ENCODE peak calls at places on chromosome 20, in ten cellular contexts. H, K, C, L, U, R, D, V, X and G are unnamed samples.

GRCh38 chr20:46117704-46118467 is at the start of gene CD40:
- DNase-seq in V (peak), K (peak), H (peak), U (peak), D (peak), L (peak), C (peak), X (peak), R (peak), G (no peak)

GRCh38 chr20:5191829-5192569 is 65.2 kb downstream of the CDS2 start:
- DNase-seq in H (peak), V (peak), C (peak), X (no peak), L (no peak), U (peak), K (peak), D (no peak), R (no peak), G (peak)

GRCh38 chr20:605237-605636 is 4.9 kb downstream of the TCF15 start:
- DNase-seq in H (no peak), K (no peak), L (no peak), X (no peak), V (no peak), C (no peak), R (no peak), D (no peak), U (no peak), G (no peak)

GRCh38 chr20:64103871-64104666 is 3.3 kb downstream of the NPBWR2 start:
- DNase-seq in K (no peak), U (no peak), C (no peak), D (peak), V (no peak), L (no peak), R (peak), X (peak), H (no peak), G (no peak)

GRCh38 chr20:35578469-35578868 is 36.6 kb downstream of the ERGIC3 start:
- DNase-seq in H (no peak), C (no peak), X (no peak), L (no peak), R (no peak), U (peak), V (no peak), K (no peak), D (no peak), G (no peak)

GRCh38 chr20:63064310-63064709 is 57.5 kb upstream of the BHLHE23 start:
- DNase-seq in X (peak), C (no peak), R (peak), L (no peak), D (no peak), K (no peak), U (no peak), V (no peak), H (no peak), G (no peak)

GRCh38 chr20:63655249-63655648 is 2.0 kb upstream of the STMN3 start:
- DNase-seq in C (no peak), U (no peak), X (no peak), K (no peak), V (no peak), L (no peak), D (no peak), R (no peak), H (no peak), G (no peak)

GRCh38 chr20:16397053-16397452 is 176.2 kb downstream of the KIF16B start:
- DNase-seq in K (peak), U (peak), V (no peak), H (no peak), D (peak), X (peak), R (no peak), L (peak), C (peak), G (no peak)

GRCh38 chr20:34615477-34615876 is 57.0 kb downstream of the MAP1LC3A start:
- DNase-seq in C (no peak), U (peak), D (no peak), X (no peak), H (no peak), V (no peak), R (peak), K (no peak), L (no peak), G (no peak)

GRCh38 chr20:9206486-9206885 is 137.6 kb downstream of the PLCB4 start:
- DNase-seq in D (no peak), R (no peak), C (no peak), X (no peak), L (no peak), V (no peak), H (no peak), K (no peak), U (no peak), G (no peak)

GRCh38 chr20:48242623-48243022 is 457.3 kb upstream of the SULF2 start:
- DNase-seq in H (no peak), V (no peak), R (no peak), U (no peak), X (peak), L (no peak), D (no peak), K (no peak), C (no peak), G (no peak)

GRCh38 chr20:63610581-63611435 is 16.1 kb downstream of the GMEB2 start:
- DNase-seq in V (no peak), D (no peak), X (no peak), C (no peak), H (no peak), L (no peak), K (no peak), U (no peak), R (no peak), G (no peak)

GRCh38 chr20:15220009-15220656 is 882.7 kb upstream of the FLRT3 start:
- DNase-seq in K (no peak), C (no peak), H (no peak), U (peak), V (no peak), X (no peak), D (no peak), L (no peak), R (no peak), G (no peak)

GRCh38 chr20:23114018-23114417 is 27.9 kb upstream of the CD93 start:
- DNase-seq in L (no peak), U (no peak), H (no peak), C (peak), D (no peak), X (no peak), K (peak), R (no peak), V (no peak), G (no peak)

GRCh38 chr20:24993337-24994185 is 1.0 kb upstream of the APMAP start:
- DNase-seq in U (peak), C (no peak), D (no peak), X (peak), H (peak), L (no peak), K (peak), R (peak), V (no peak), G (no peak)

GRCh38 chr20:33262658-33263065 is 20.4 kb upstream of the BPIFB1 start:
- DNase-seq in K (peak), R (no peak), X (no peak), U (peak), V (peak), H (peak), C (peak), L (no peak), D (no peak), G (peak)

GRCh38 chr20:63129991-63130653 is 85.8 kb downstream of the YTHDF1 start:
- DNase-seq in X (peak), C (no peak), K (no peak), V (no peak), D (no peak), R (no peak), H (no peak), L (no peak), U (no peak), G (no peak)

GRCh38 chr20:16096756-16097326 is 476.4 kb downstream of the KIF16B start:
- DNase-seq in L (no peak), D (no peak), X (no peak), K (no peak), H (no peak), U (no peak), V (no peak), R (no peak), C (no peak), G (no peak)

GRCh38 chr20:341682-342081 is 5.2 kb upstream of the NRSN2 start:
- DNase-seq in U (peak), K (peak), D (no peak), H (no peak), X (no peak), L (no peak), C (no peak), V (no peak), R (no peak), G (peak)

GRCh38 chr20:32970115-32970972 is 33.9 kb downstream of the SUN5 start:
- DNase-seq in X (peak), V (no peak), D (no peak), H (no peak), K (no peak), C (no peak), L (no peak), R (no peak), U (no peak), G (no peak)

GRCh38 chr20:33433465-33433864 is 10.1 kb downstream of the SNTA1 start:
- DNase-seq in V (no peak), U (peak), C (peak), X (peak), H (no peak), D (peak), K (no peak), L (no peak), R (no peak), G (no peak)

GRCh38 chr20:22052025-22052527 is 346.6 kb downstream of the PAX1 start:
- DNase-seq in K (no peak), D (no peak), C (no peak), X (no peak), R (no peak), V (no peak), U (no peak), L (no peak), H (no peak), G (no peak)

GRCh38 chr20:25218492-25218891 is 23.0 kb downstream of the ENTPD6 start:
- DNase-seq in U (no peak), R (no peak), X (no peak), D (no peak), K (no peak), C (no peak), L (no peak), V (no peak), H (no peak), G (no peak)

GRCh38 chr20:57395111-57395959 is 4.1 kb downstream of the RBM38 start:
- DNase-seq in H (no peak), U (peak), X (peak), K (peak), D (peak), V (no peak), C (peak), L (no peak), R (no peak), G (no peak)

GRCh38 chr20:45550765-45551164 is 3.6 kb upstream of the EPPIN start:
- DNase-seq in R (no peak), C (no peak), H (no peak), K (no peak), U (no peak), X (no peak), V (no peak), D (no peak), L (no peak), G (no peak)

GRCh38 chr20:36091561-36092423 is 62.7 kb upstream of the EPB41L1 start:
- DNase-seq in V (no peak), U (no peak), H (no peak), L (no peak), C (no peak), R (peak), K (no peak), X (no peak), D (no peak), G (no peak)

DNA sequence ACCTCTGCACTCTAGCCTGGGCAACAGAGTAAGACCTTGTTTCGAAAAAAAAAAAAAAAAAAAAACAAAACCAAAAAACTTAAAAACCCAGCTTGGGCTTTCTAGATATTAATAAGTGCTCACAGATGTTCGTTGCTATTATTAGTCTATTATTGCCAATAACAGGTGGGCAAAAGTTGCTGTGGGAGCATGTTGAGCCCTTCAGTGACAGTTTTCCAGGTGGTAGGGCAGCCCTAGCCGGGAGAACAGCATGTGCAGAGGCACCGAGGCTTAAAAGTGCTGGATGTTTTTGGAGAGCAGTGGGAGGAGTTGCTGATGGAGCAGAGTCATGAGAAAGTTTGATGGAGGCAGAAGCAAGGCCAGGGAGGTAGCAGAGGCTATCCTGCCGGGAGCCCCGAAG is 4.4 kb downstream of the PPP1R16B start:
- DNase-seq in V (no peak), L (no peak), X (no peak), C (no peak), H (no peak), K (no peak), U (no peak), D (no peak), R (no peak), G (no peak)
- H3K4me3 ChIP-seq in V (no peak), L (no peak), X (no peak), C (no peak), H (no peak), K (no peak), U (no peak), D (no peak), R (no peak), G (no peak)

DNA sequence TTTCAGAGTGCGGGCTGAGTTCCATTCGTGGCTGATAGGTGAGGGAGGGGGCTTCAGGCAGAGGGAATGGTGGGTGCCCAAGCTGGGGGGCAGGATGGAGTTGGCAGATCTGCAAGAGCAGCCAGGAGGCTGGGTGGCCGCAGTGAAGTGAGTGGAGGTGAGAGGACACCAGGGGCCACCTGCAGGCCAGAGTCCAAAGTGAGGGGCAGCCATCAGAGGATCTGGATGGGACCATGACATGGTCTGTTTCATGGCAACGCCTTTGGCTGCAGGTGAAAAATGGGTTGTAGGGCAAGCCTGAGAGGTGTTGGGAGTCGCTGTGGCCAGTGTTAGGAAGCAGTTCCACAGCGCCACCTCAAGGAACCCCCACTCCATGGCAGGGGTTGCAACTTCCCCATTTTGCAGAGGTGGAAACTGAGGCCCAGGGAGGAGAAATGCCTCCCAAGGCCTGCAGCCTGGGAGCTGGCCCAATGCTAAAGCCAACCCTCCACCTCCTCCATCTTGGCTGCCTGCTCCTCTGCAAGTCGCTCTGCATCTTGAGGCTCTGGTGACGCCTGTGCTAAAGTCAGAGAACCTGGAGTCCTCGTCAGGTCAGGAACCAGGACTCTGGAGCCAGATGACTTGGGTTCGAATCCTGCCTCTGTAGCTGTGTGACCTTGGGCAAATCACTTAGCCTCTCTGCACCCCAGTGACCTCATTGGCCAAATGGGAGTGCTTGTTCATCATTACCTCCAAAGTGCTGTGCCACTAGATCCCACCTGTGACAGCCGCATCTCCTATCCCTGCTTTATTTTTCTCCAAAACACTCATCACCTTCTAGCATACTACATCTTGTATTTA is 153.8 kb downstream of the CEBPB start:
- DNase-seq in L (no peak), V (no peak), U (no peak), C (no peak), K (no peak), R (no peak), X (peak), H (peak), D (no peak), G (no peak)
- TF ChIP-seq CTCF in L (no peak), V (no peak), U (no peak), C (no peak), K (peak), R (peak), X (no peak), H (peak), D (no peak), G (peak)

DNA sequence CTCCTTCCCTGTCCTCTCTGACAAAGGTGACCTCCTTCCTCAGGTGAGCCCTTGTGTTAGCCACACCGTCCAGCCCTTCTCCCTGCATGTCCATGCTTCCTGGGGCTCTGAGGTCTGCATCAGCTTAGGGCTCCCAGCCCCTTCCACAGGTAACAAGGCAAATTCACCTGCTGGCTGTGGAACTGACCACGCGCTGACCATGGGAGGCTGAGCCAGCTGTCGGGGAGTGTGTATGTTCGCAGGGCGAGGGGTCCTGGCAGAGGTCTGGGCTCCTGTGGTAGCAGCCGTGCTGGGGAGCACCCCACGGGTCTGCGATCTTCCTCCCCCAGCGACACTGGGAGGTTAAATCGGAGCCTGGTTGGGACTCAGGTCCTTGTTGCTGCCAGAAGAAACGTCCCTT is 136.7 kb downstream of the PHACTR3 start:
- DNase-seq in V (no peak), R (no peak), C (no peak), U (no peak), D (no peak), L (no peak), X (no peak), H (no peak), K (no peak), G (no peak)
- H3K4me3 ChIP-seq in V (no peak), R (no peak), C (no peak), U (no peak), D (no peak), L (no peak), X (no peak), H (no peak), K (no peak), G (no peak)

GRCh38 chr20:31494131-31494530 is 19.0 kb downstream of the REM1 start:
- DNase-seq in L (no peak), D (no peak), R (peak), X (no peak), C (no peak), U (peak), V (no peak), H (no peak), K (peak), G (no peak)
- TF ChIP-seq CTCF in L (no peak), D (no peak), R (peak), X (no peak), C (peak), U (peak), V (peak), H (peak), K (peak), G (peak)